ENCODE peak calls at places on chromosomes 2 and 18, in four cellular contexts. F, U, W and Y are unnamed samples.

GRCh38 chr2:128086244-128086643 is 4.8 kb upstream of the UGGT1 start:
- DNase-seq in F (no peak), U (no peak), W (no peak), Y (no peak)

GRCh38 chr2:107809835-107810234 is 16.9 kb upstream of the RGPD4 start:
- DNase-seq in F (no peak), U (no peak), W (no peak), Y (no peak)

GRCh38 chr2:3102915-3103569 is 274.6 kb downstream of the EIPR1 start:
- DNase-seq in F (no peak), U (no peak), W (no peak), Y (no peak)

GRCh38 chr2:32946314-32947075 is at the start of gene LTBP1:
- DNase-seq in F (peak), U (peak), W (peak), Y (peak)

GRCh38 chr2:198916548-198916947 is 541.2 kb downstream of the SATB2 start:
- DNase-seq in F (no peak), U (no peak), W (no peak), Y (no peak)

GRCh38 chr2:32464441-32464840 is 107.6 kb downstream of the BIRC6 start:
- DNase-seq in F (no peak), U (no peak), W (no peak), Y (peak)

GRCh38 chr2:60661073-60661738 is 94.9 kb upstream of the PAPOLG start:
- DNase-seq in F (no peak), U (no peak), W (no peak), Y (no peak)

GRCh38 chr2:12685145-12685544 is 31.6 kb upstream of the TRIB2 start:
- DNase-seq in F (no peak), U (no peak), W (no peak), Y (peak)

GRCh38 chr2:230230087-230230486 is 4.6 kb downstream of the SP140 start:
- DNase-seq in F (no peak), U (no peak), W (no peak), Y (peak)

GRCh38 chr2:163649080-163649479 is 86.7 kb downstream of the FIGN start:
- DNase-seq in F (no peak), U (no peak), W (no peak), Y (peak)

GRCh38 chr2:21001988-21002813 is 41.7 kb downstream of the APOB start:
- DNase-seq in F (no peak), U (no peak), W (no peak), Y (no peak)

GRCh38 chr2:215141706-215142105 is 3.3 kb upstream of the ABCA12 start:
- DNase-seq in F (no peak), U (no peak), W (no peak), Y (no peak)

GRCh38 chr2:73901143-73901542 is 8.3 kb downstream of the ACTG2 start:
- DNase-seq in F (no peak), U (no peak), W (no peak), Y (no peak)

GRCh38 chr2:173075781-173076556 is at the start of gene MAP3K20:
- DNase-seq in F (peak), U (peak), W (peak), Y (peak)

GRCh38 chr2:128638311-128638710 is 319.6 kb upstream of the HS6ST1 start:
- DNase-seq in F (peak), U (no peak), W (no peak), Y (no peak)

GRCh38 chr2:186484062-186484735 is 1.9 kb upstream of the ZC3H15 start:
- DNase-seq in F (no peak), U (no peak), W (no peak), Y (no peak)

DNA sequence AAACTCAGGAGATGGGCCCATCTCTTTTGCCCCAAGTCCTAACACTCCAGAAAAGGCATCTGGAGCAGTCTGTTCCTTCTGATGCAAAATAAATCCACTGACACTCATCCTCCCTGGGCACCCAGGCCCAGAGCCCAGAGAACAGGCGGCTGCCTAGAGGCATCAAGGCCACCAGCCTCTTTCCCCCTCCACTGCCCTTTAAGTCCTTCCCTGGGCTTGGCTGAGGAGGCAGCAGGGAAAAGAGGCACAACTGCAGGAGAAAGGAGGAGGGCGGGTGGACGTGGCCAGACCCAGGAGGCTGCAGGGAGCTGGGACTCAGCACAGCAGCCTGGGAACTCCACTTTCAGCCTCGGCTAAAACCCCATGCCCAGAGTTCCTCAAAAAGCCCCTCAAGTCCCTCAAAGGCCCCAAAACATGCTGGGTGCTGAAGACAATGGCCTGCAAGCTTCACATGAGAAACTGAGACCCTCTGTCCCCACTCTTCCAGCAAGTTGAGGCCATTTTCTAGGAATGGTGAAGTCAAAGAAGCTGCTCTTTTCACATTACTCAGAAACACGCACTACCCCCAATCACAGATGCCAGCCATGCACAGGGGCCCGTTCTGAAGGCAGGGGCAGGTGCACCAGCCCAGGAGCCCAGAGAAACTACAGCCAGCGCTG is 99.5 kb upstream of the ID2 start:
- DNase-seq in F (peak), U (no peak), W (no peak), Y (no peak)
- H3K27ac ChIP-seq in F (no peak), U (no peak), W (no peak), Y (no peak)

GRCh38 chr2:218988650-218989049 is 3.7 kb upstream of the FEV start:
- DNase-seq in F (no peak), U (no peak), W (no peak), Y (no peak)
- TF ChIP-seq POLR2A in F (no peak), U (no peak), W (no peak), Y (no peak)

GRCh38 chr2:187541086-187542085 is 12.8 kb downstream of the TFPI start:
- DNase-seq in F (peak), U (peak), W (no peak), Y (peak)
- H3K27ac ChIP-seq in F (peak), U (peak), W (no peak), Y (peak)

DNA sequence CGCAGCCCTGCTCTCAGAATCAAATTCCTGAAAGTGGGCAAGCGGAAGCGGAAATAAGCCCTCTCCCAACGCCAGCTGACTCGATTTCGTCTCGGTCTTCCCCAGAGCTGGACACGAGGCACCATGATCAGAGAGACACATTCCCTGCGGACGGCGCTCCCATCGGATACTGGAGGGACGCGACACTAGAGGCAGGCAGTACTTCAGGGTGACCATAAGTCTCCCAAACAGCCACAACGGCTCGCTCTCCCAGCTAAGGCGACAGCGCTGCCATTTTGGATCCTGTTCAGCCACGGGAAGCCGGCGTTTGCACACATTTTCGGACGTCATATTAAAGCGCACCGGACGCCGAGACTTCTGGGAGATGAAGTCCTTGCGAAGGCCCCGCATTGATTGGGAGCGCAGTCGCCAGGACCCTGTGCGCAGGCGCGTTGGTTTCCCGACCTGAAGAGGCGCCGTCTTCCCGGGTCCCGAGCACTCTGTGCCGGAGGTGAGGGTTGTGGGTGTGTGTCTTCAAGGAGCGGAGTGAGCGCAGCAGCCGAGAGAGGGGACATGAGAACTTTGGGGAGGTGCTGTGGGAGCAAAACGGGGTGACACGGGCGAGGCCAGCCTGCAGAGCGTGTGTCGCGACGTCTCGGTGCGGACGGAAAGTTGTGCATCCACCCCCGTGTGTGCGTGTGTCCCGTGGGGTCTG is at the start of gene ZNF2:
- DNase-seq in F (peak), U (peak), W (peak), Y (peak)
- TF ChIP-seq POLR2A in F (peak), U (peak), W (peak), Y (peak)

DNA sequence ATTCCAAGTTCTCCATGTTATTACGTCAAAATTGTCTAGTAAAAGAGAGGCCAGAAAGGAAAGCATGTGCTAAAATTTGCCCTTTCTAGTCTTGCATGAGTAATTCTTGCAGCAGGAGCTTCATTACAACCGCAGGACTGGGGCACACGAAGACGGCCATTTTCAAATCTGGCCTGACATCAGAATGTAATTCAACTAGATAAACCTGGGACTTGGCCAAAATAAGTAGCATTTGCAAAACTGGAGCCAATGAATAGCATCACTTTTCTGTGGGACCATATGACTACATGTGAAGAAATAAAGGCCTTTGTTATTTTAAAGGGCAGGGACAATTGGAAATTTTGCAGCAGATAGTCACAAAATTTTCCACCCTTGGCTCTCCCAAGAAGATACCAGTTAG is 3.0 kb upstream of the FZD7 start:
- DNase-seq in F (no peak), U (no peak), W (no peak), Y (peak)
- H3K27ac ChIP-seq in F (no peak), U (no peak), W (no peak), Y (no peak)

GRCh38 chr18:2919600-2919999 is 72.8 kb downstream of the EMILIN2 start:
- DNase-seq in F (no peak), U (no peak), W (no peak), Y (no peak)
- TF ChIP-seq POLR2A in F (no peak), U (no peak), W (no peak), Y (no peak)

GRCh38 chr18:30969670-30970069 is 72.9 kb downstream of the DSC3 start:
- DNase-seq in F (no peak), U (no peak), W (no peak), Y (no peak)
- H3K27ac ChIP-seq in F (no peak), U (no peak), W (no peak), Y (no peak)

DNA sequence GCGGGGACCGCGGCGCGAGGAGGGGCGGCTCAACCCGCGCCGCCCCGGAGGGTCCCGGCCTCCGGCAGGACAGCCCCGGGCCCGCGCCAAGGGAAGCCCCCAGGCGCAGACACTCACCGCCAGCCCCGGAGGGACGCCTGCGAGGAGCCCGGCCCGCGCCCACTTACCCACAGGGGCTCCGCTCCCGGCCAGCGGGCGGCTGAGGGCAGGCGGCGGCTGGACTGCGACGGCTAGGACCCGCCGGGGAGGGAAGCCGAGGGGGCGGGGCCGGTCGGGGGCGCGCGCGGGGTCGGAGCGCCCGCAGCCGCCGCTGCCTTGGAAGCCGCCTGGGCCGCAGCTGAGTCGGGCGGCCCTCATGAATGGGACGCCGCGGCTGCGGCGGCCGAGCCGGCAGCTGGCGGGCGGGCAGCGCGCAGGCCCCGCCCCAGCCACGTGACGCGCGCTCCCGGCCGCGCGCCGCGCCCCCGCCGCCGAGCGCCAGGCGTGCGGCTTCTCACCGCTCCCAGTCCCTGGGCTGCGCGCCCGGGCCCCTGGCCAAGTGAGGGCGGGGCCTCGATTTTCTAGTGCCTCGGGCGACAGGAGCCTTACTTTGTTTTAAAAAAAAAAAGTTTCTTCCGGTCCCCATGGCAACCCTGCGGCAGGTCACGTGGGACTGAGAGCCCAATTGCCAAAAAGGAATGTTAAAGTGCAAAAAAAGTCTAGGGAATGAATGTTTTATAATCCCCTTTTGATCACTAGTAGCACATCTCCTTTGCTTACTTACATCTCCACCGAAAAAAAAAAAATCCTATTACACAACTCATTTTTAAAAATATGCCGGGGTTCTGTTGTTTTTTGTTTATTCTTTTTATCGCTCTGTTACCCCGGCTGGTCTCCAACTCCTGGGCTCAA is at the start of gene LPIN2:
- DNase-seq in F (peak), U (peak), W (peak), Y (peak)
- TF ChIP-seq POLR2A in F (peak), U (peak), W (peak), Y (peak)